ENCODE peak calls at places on chromosomes 16 and 17, in six cellular contexts. L, Z, M, I, U and Y are unnamed samples.

GRCh38 chr17:82031303-82031884 is at the start of gene RAC3:
- DNase-seq in U (no peak), Z (no peak), M (no peak), L (no peak), I (no peak), Y (no peak)

GRCh38 chr17:12631076-12631475 is 34.6 kb upstream of the MYOCD start:
- DNase-seq in M (no peak), Z (no peak), U (no peak), L (no peak), I (no peak), Y (no peak)

GRCh38 chr16:22239131-22239805 is 33.2 kb downstream of the EEF2K start:
- DNase-seq in Z (no peak), U (no peak), I (no peak), M (no peak), L (no peak), Y (no peak)

GRCh38 chr17:71084219-71084618 is 914.9 kb downstream of the KCNJ2 start:
- DNase-seq in L (peak; percentile 28), I (no peak), U (no peak), Z (no peak), M (no peak), Y (peak; percentile 49)

GRCh38 chr16:48113471-48113870 is 42.3 kb downstream of the ABCC12 start:
- DNase-seq in L (no peak), I (no peak), Z (no peak), M (no peak), U (no peak), Y (peak; percentile 25)

GRCh38 chr17:65609749-65610148 is 48.3 kb upstream of the AXIN2 start:
- DNase-seq in I (no peak), U (no peak), Z (no peak), M (no peak), L (no peak), Y (no peak)

GRCh38 chr17:81398170-81398854 is 3.1 kb downstream of the BAHCC1 start:
- DNase-seq in I (peak; percentile 51), U (no peak), Z (no peak), M (no peak), L (no peak), Y (no peak)

GRCh38 chr17:27624555-27624954 is 6.4 kb upstream of the LGALS9 start:
- DNase-seq in Z (no peak), U (no peak), I (no peak), M (no peak), L (no peak), Y (no peak)

GRCh38 chr17:76558210-76559095 is 18.6 kb downstream of the PRCD start:
- DNase-seq in M (no peak), U (no peak), Z (no peak), I (peak; percentile 48), L (no peak), Y (no peak)

GRCh38 chr17:66930933-66931332 is 33.6 kb upstream of the CACNG4 start:
- DNase-seq in U (no peak), Z (no peak), L (no peak), I (no peak), M (no peak), Y (peak; percentile 26)

GRCh38 chr16:56589141-56590039 is at the start of gene MT3:
- DNase-seq in M (no peak), I (no peak), U (no peak), Z (no peak), L (no peak), Y (no peak)

GRCh38 chr16:17970366-17970765 is 366.2 kb downstream of the NPIPA8 start:
- DNase-seq in Z (no peak), I (no peak), M (no peak), L (no peak), U (no peak), Y (no peak)

GRCh38 chr16:17965131-17965530 is 371.4 kb downstream of the NPIPA8 start:
- DNase-seq in U (no peak), M (no peak), L (no peak), Z (no peak), I (no peak), Y (no peak)

GRCh38 chr16:17972460-17972943 is 364.0 kb downstream of the NPIPA8 start:
- DNase-seq in Z (no peak), M (peak; percentile 28), I (no peak), U (no peak), L (no peak), Y (no peak)

DNA sequence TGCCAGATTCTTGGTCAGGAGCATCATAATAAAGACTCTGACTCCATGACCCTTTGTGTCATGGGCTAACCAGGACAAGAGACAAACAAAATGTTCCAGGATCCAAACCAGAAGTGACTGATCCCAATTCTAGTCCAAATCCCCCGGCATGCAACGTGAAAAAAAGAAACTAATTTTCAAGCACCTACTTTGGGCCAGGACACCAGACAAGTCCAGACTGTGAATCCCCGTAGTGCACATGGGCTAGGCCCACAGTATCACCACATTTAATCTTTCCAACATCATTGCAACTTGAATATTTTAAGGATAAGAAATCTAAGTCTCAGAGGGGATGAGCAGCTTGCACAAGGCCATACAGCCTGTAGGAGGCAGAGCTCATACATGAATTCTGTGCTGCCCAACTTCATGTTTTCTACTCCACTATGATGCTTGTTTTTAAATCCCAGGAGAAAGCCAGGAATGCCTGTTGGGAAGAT is 365.7 kb downstream of the NPIPA8 start:
- DNase-seq in U (no peak), Z (no peak), M (peak; percentile 54), I (no peak), L (peak; percentile 61), Y (no peak)
- TF ChIP-seq CTCF in U (no peak), Z (no peak), M (no peak), I (no peak), L (peak; percentile 29), Y (no peak)

GRCh38 chr16:73364413-73364812 is 316.5 kb upstream of the ZFHX3 start:
- DNase-seq in M (no peak), U (no peak), L (no peak), Z (no peak), I (no peak), Y (no peak)
- H3K27me3 ChIP-seq in M (no peaks in the 10 kb centered on the region), U (no peaks in the 10 kb centered on the region), L (no peaks in the 10 kb centered on the region), Z (no peaks in the 10 kb centered on the region), I (no peaks in the 10 kb centered on the region), Y (no peaks in the 10 kb centered on the region)

DNA sequence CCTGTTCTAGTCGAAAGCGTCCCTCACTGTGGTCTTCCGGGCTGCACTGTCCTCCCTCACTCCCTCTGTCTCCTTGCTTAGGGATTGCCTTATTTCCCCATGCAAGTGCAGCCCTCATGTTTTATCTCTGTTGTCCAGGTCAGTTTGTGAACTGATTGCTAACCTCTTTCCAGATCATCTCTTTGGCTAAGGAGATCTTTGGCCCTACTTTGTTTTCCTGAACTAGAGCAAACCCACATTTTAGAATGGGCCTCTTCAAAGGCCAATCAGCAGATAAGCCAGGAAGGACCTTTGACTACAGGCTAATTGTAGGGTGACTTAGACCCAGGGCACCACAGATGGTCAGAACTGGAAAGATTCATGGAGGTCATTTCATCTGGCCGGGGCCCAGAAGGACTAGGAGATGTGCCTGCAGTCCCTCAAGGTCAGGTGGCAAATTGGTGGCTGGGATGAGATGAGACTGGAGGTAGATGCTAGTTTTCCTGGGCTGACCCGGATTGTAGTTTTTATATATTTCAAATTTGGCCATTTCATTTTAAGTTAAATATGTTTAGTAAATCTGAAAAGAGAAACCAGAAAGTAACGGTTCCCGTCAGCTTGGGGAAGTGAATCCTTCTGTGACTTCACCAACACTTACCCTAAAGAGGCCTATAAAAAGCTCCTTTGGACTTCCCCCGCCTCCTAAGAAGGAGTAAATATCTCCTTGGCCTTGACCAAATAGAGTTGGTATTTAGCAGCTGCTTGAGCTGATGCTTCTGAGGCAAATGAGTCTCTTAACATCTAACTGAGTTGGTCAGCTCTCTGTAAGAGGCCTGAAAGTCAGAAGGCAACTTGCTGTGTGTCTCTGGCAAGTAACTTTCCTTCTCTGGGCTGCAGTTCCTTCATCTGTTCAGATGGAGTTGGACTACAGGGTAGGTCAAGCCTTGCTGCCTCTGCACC is 6.3 kb upstream of the SLC25A19 start:
- DNase-seq in Z (no peak), U (no peak), I (no peak), L (no peak), M (no peak), Y (no peak)
- H3K4me3 ChIP-seq in Z (no peak overlapping the region), U (no peak overlapping the region), I (no peak overlapping the region), L (no peak overlapping the region), M (no peak overlapping the region), Y (no peak overlapping the region)

GRCh38 chr17:78032166-78032565 is 73.7 kb downstream of the TNRC6C start:
- DNase-seq in I (no peak), L (no peak), Z (no peak), M (no peak), U (no peak), Y (peak; percentile 11)
- TF ChIP-seq CTCF in I (no peak), L (no peak), Z (no peak), M (peak; percentile 6), U (peak; percentile 39), Y (no peak)